ENCODE peak calls at places on chromosomes 3 and 15, in four cellular contexts. W is breast epithelium, V is GM12891, X is tibial nerve. R is an unnamed sample.
A peak's percentile ranks its signal among the peaks of the same experiment; 100 is the strongest.

GRCh38 chr15:55652909-55653495 is 64.9 kb upstream of the PYGO1 start:
- DNase-seq in W (no peak), V (no peak), X (no peak), R (no peak)

GRCh38 chr15:32646304-32646703 is 4.8 kb downstream of the SCG5 start:
- DNase-seq in W (no peak), V (no peak), X (no peak), R (no peak)

GRCh38 chr15:59545573-59545972 is 66.0 kb upstream of the GCNT3 start:
- DNase-seq in W (no peak), V (no peak), X (no peak), R (no peak)

GRCh38 chr3:50298836-50299637 is at the start of the genes HYAL3 and NAA80:
- DNase-seq in W (peak; percentile 99), V (peak; percentile 95), X (peak; percentile 99), R (peak; percentile 93)

GRCh38 chr3:122343654-122344053 is 18.6 kb downstream of the CSTA start:
- DNase-seq in W (no peak), V (no peak), X (no peak), R (no peak)

GRCh38 chr3:141242722-141243092 is 11.1 kb downstream of the PXYLP1 start:
- DNase-seq in W (no peak), V (no peak), X (no peak), R (no peak)

GRCh38 chr3:120284702-120285507 is at the start of gene GPR156:
- DNase-seq in W (no peak), V (peak; percentile 47), X (no peak), R (no peak)

GRCh38 chr3:113736548-113737089 is 9.4 kb downstream of the NAA50 start:
- DNase-seq in W (no peak), V (no peak), X (no peak), R (no peak)

GRCh38 chr3:101484805-101485620 is 28.0 kb downstream of the SENP7 start:
- DNase-seq in W (no peak), V (no peak), X (no peak), R (peak; percentile 30)

GRCh38 chr15:64997911-64998310 is 8.2 kb upstream of the SPG21 start:
- DNase-seq in W (no peak), V (no peak), X (no peak), R (no peak)

GRCh38 chr3:97990624-97991277 is 18.5 kb upstream of the RIOX2 start:
- DNase-seq in W (no peak), V (no peak), X (no peak), R (no peak)

GRCh38 chr3:23548706-23549105 is 257.0 kb upstream of the UBE2E1 start:
- DNase-seq in W (no peak), V (no peak), X (no peak), R (no peak)

GRCh38 chr3:78794431-78794830 is 973.4 kb downstream of the ROBO1 start:
- DNase-seq in W (no peak), V (no peak), X (no peak), R (no peak)

GRCh38 chr15:69095280-69095679 is 65.2 kb upstream of the GLCE start:
- DNase-seq in W (no peak), V (no peak), X (no peak), R (no peak)

GRCh38 chr3:108311797-108312196 is 15.4 kb downstream of the HHLA2 start:
- DNase-seq in W (no peak), V (no peak), X (no peak), R (no peak)

GRCh38 chr15:63366451-63366850 is 15.2 kb downstream of the CA12 start:
- DNase-seq in W (no peak), V (no peak), X (no peak), R (no peak)

GRCh38 chr3:53705774-53706173 is 140.4 kb downstream of the CHDH start:
- DNase-seq in W (no peak), V (no peak), X (no peak), R (no peak)
- TF ChIP-seq POLR2A in W (no peak), V (no peak), X (no peak), R (no peak)

GRCh38 chr3:170360916-170361315 is 3.4 kb downstream of the SKIL start:
- DNase-seq in W (no peak), V (no peak), X (no peak), R (no peak)
- TF ChIP-seq POLR2A in W (no peak), V (no peak), X (no peak), R (no peak)

DNA sequence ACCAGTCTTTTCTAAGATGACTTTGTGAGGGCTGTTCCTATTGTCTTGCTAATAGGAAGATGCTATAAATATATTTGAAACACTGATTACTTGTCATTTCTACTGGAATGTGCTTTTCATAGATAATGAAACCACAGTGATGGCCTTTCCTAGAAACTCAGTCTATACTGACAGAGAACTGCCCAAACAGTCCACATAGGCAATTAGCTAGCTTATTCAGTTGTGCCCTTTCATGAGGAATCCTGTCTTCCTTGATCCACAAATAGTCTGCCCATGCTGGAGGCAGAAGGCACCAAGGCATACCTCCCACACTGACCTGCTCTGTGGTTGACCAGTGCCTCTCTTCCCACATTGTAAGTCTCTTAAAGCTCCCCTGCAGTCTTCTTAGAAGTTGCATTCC is 135.9 kb downstream of the CMSS1 start:
- DNase-seq in W (no peak), V (no peak), X (no peak), R (no peak)
- TF ChIP-seq POLR2A in W (no peak), V (no peak), X (no peak), R (no peak)

GRCh38 chr3:129195731-129196256 is 12.1 kb upstream of the CNBP start:
- DNase-seq in W (no peak), V (no peak), X (no peak), R (peak; percentile 75)
- TF ChIP-seq POLR2A in W (no peak), V (no peak), X (no peak), R (no peak)

DNA sequence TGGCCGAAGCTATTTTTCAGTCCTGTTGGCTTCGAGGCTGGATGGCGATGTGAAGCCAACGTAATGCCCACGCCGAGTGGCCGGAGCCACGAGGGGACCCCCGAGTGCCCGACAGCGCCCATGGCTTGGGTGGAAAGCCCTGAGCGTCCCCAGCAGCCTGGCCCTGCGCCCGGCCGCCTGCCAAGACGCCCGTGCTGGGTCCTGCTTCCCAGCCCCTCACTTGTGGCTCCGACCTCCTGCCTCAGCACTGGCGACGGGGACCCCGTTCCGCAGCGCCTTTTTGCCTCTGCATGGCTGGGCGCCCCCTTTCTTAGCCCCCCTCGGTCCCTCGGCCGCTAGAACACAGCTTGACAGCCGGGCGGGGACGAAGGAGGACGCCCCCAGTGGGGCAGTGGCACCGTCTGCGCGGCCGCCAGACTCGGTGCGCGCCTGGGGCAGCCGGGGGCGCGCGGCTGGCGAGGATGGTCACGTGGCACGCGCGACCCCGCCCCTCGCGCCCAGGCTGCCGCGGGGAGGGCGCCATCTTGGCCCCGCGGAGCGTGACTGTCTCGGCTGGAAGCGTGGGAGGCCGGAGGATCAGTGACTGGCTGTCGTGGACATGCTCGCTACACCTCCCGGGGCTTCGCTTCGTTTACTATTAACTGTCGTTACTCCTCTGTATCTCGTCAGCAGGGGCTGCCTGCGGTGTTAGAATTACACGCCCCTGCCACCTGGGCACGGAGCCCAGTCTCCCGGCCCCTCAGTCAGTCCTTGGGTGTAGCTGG is 626 bp upstream of the GPR176 start:
- DNase-seq in W (peak; percentile 73), V (peak; percentile 88), X (peak; percentile 54), R (peak; percentile 70)
- TF ChIP-seq POLR2A in W (no peak), V (peak; percentile 46), X (peak; percentile 47), R (peak; percentile 82)

R was measured in H54.